ENCODE peak calls at places on chromosomes 11 and 22, in five cellular contexts. O is GM13977; C is kidney; T is EH; W is effector memory CD4-positive, alpha-beta T cell. U is an unnamed sample.

GRCh38 chr11:120516461-120517389 is 5.2 kb downstream of the GRIK4 start:
- DNase-seq in O (no peak), C (no peak), T (no peak), W (no peak), U (no peak)

GRCh38 chr11:61747389-61748285 is 4.8 kb upstream of the MYRF start:
- DNase-seq in O (peak), C (peak), T (peak), W (no peak), U (peak)

GRCh38 chr22:20205964-20206708 is 55.3 kb upstream of the CCDC188 start:
- DNase-seq in O (peak), C (peak), T (peak), W (peak), U (peak)

GRCh38 chr11:115054541-115055538 is 376.5 kb downstream of the NXPE2 start:
- DNase-seq in O (no peak), C (no peak), T (no peak), W (no peak), U (no peak)

GRCh38 chr11:65530157-65530496 is 5.2 kb downstream of the SCYL1 start:
- DNase-seq in O (no peak), C (no peak), T (no peak), W (no peak), U (no peak)

GRCh38 chr22:20970939-20971657 is 4.0 kb downstream of the AIFM3 start:
- DNase-seq in O (no peak), C (no peak), T (no peak), W (no peak), U (no peak)

GRCh38 chr11:108734956-108735559 is 70.2 kb downstream of the DDX10 start:
- DNase-seq in O (peak), C (no peak), T (no peak), W (no peak), U (no peak)

GRCh38 chr11:1146311-1146864 is 11.4 kb upstream of the MUC5AC start:
- DNase-seq in O (no peak), C (peak), T (no peak), W (no peak), U (peak)

GRCh38 chr11:14414470-14415461 is 55.8 kb upstream of the RRAS2 start:
- DNase-seq in O (peak), C (no peak), T (peak), W (peak), U (no peak)

U was measured in left lobe of liver.